ENCODE peak calls at places on chromosomes 16 and 17, in six cellular contexts. K is A549; V is CD4-positive, alpha-beta T cell; Z is BE2C; J is neural crest cell; U is IMR-90. P is an unnamed sample.

GRCh38 chr17:78979780-78980623 is at the start of gene LGALS3BP:
- DNase-seq in K (peak; percentile 85), Z (peak; percentile 99), J (no peak), V (peak; percentile 13), U (peak; percentile 78), P (no peak)

GRCh38 chr16:4184038-4184702 is 57.7 kb downstream of the SRL start:
- DNase-seq in Z (no peak), J (no peak), V (no peak), U (no peak), K (no peak), P (no peak)

GRCh38 chr17:81036128-81036891 is 1.4 kb downstream of the BAIAP2 start:
- DNase-seq in K (no peak), Z (peak; percentile 52), U (no peak), V (no peak), J (no peak), P (no peak)

GRCh38 chr16:67537636-67538591 is 9.3 kb downstream of the RIPOR1 start:
- DNase-seq in K (no peak), V (peak; percentile 61), Z (no peak), J (peak; percentile 51), U (no peak), P (no peak)

GRCh38 chr16:57694556-57695377 is at the start of gene DRC7:
- DNase-seq in Z (peak; percentile 73), U (peak; percentile 13), K (peak; percentile 93), J (peak; percentile 44), V (no peak), P (peak; percentile 28)

GRCh38 chr17:80665792-80666191 is 121.2 kb downstream of the RPTOR start:
- DNase-seq in U (no peak), J (no peak), K (no peak), Z (no peak), V (no peak), P (no peak)

GRCh38 chr17:1060991-1061390 is 64.1 kb downstream of the TIMM22 start:
- DNase-seq in J (no peak), Z (no peak), U (peak; percentile 99), K (peak; percentile 84), V (no peak), P (no peak)

GRCh38 chr16:23807028-23807427 is 28.8 kb upstream of the PRKCB start:
- DNase-seq in V (no peak), K (no peak), U (no peak), Z (no peak), J (no peak), P (no peak)

GRCh38 chr16:61834082-61834481 is 202.2 kb downstream of the CDH8 start:
- DNase-seq in K (no peak), Z (no peak), U (no peak), J (no peak), V (no peak), P (no peak)

GRCh38 chr17:32878211-32878610 is 1.3 kb upstream of the MYO1D start:
- DNase-seq in U (peak; percentile 32), V (no peak), J (no peak), Z (no peak), K (no peak), P (no peak)

GRCh38 chr17:42518046-42518754 is 17.8 kb upstream of the NAGLU start:
- DNase-seq in J (no peak), V (no peak), Z (no peak), U (peak; percentile 98), K (peak; percentile 94), P (no peak)

GRCh38 chr17:40361925-40362695 is 2.4 kb downstream of the GJD3 start:
- DNase-seq in Z (no peak), U (no peak), J (no peak), K (no peak), V (no peak), P (no peak)

GRCh38 chr17:38579934-38580333 is 25.8 kb downstream of the SRCIN1 start:
- DNase-seq in U (peak; percentile 13), Z (peak; percentile 98), J (no peak), K (peak; percentile 80), V (no peak), P (no peak)

DNA sequence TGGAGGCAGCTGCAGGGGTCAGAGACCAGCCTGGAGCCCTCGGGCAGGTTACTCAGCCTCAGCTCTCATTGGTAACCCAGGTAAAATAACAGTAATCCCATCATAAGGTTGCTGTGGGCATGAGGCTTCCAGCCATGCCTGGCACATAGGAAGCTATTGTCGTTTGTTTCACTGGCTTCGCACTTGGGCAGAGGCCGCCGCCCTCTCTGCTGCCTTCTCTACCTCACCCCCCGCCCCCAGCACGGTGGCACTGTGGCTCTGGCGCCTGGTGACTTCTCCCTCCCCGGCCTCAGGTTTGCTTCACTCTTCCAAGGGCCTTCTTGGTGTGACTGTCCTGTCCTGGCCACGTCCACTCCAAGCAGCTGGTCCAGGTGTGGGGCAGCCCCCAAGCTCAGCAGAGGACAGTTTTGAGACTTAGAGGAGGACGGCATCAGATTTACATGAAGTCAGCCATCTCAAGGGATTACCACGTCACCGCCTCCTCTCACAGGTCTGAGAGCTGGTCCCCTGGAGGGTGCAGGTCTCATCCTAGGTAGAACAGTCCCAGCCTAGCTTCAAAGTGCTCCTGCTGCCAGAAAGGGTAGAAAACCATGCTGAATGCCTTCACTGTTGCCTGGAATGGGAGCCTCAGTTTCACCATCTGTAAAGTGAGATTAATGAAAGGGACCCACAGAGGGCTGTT is 34.8 kb downstream of the SREBF1 start:
- DNase-seq in J (no peak), K (no peak), V (no peak), Z (no peak), U (no peak), P (no peak)
- TF ChIP-seq CTCF in J (no peak), K (no peak), V (no peak), Z (no peak), U (no peak), P (no peak)

GRCh38 chr16:2686912-2687507 is 4.7 kb downstream of the KCTD5 start:
- DNase-seq in Z (no peak), J (no peak), V (no peak), U (no peak), K (no peak), P (peak; percentile 71)
- TF ChIP-seq CTCF in Z (no peak), J (no peak), V (no peak), U (no peak), K (no peak), P (no peak)

GRCh38 chr16:77211880-77212735 is 12.9 kb downstream of the SYCE1L start:
- DNase-seq in K (peak; percentile 83), J (peak; percentile 53), V (peak; percentile 52), Z (peak; percentile 77), U (no peak), P (peak; percentile 76)
- TF ChIP-seq CTCF in K (no peak), J (no peak), V (no peak), Z (no peak), U (no peak), P (no peak)

DNA sequence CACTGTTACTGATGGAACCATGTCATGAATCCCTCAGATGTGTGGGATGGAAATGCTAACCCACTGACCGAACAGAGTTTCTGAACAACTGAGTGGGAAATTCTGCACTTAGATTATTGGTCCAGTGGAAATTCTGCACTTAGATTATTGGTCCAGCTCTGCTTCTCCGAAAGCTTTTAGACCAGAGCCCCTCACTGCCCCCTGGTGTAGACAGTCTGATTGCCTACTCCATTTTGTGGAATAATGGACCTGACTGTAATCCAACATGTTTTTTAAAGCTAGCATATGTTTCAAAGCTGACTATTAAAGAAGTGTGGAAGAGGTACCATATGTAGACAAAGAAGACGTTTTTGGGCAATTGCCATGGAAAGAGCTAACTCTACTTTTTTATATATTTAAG is 50.3 kb upstream of the TBX2 start:
- DNase-seq in Z (peak; percentile 50), J (no peak), V (no peak), U (no peak), K (no peak), P (no peak)
- TF ChIP-seq CTCF in Z (peak; percentile 67), J (peak; percentile 41), V (no peak), U (peak; percentile 36), K (peak; percentile 23), P (peak; percentile 33)

GRCh38 chr17:51907041-51907440 is 251.5 kb downstream of the CA10 start:
- DNase-seq in K (no peak), J (no peak), U (no peak), Z (no peak), V (no peak), P (no peak)

GRCh38 chr17:51904379-51904778 is 254.1 kb downstream of the CA10 start:
- DNase-seq in V (no peak), J (no peak), U (no peak), Z (no peak), K (no peak), P (no peak)

GRCh38 chr17:51901242-51901641 is 257.3 kb downstream of the CA10 start:
- DNase-seq in J (no peak), K (no peak), V (no peak), U (no peak), Z (no peak), P (no peak)
- TF ChIP-seq CTCF in J (no peak), K (no peak), V (no peak), U (no peak), Z (peak; percentile 11), P (no peak)

GRCh38 chr16:2339521-2340484 is 725 bp downstream of the ABCA3 start:
- DNase-seq in V (peak; percentile 19), K (peak; percentile 49), J (peak; percentile 50), Z (peak; percentile 91), U (no peak), P (peak; percentile 73)
- TF ChIP-seq CTCF in V (peak; percentile 18), K (no peak), J (no peak), Z (no peak), U (no peak), P (peak; percentile 31)

P was measured in GM06990.